ENCODE peak calls at places on chromosomes 12 and 14, in five cellular contexts. W, U, J, I and Z are unnamed samples.

GRCh38 chr12:113835913-113836312 is 130.2 kb downstream of the RBM19 start:
- DNase-seq in W (no peak), U (no peak), J (no peak), I (no peak), Z (no peak)

GRCh38 chr12:92987846-92988621 is 58.9 kb upstream of the EEA1 start:
- DNase-seq in W (no peak), U (no peak), J (no peak), I (no peak), Z (no peak)

GRCh38 chr12:79897617-79898016 is 37.3 kb downstream of the PPP1R12A start:
- DNase-seq in W (peak), U (no peak), J (peak), I (no peak), Z (no peak)

GRCh38 chr14:24037658-24038037 is 14.2 kb upstream of the CARMIL3 start:
- DNase-seq in W (no peak), U (no peak), J (no peak), I (no peak), Z (no peak)

GRCh38 chr12:127386723-127387122 is 880.2 kb upstream of the TMEM132C start:
- DNase-seq in W (no peak), U (no peak), J (no peak), I (no peak), Z (no peak)

GRCh38 chr12:120762093-120762492 is 36.5 kb downstream of the ACADS start:
- DNase-seq in W (peak), U (no peak), J (no peak), I (no peak), Z (no peak)

GRCh38 chr12:132812631-132813305 is 15.9 kb downstream of the GOLGA3 start:
- DNase-seq in W (peak), U (no peak), J (no peak), I (no peak), Z (no peak)

GRCh38 chr14:84064296-84064695 is 1465.6 kb upstream of the FLRT2 start:
- DNase-seq in W (no peak), U (no peak), J (no peak), I (no peak), Z (no peak)

GRCh38 chr12:52120951-52121847 is 41.7 kb downstream of the SMIM41 start:
- DNase-seq in W (peak), U (no peak), J (no peak), I (no peak), Z (no peak)

GRCh38 chr12:12983420-12984035 is 16.5 kb downstream of the HEBP1 start:
- DNase-seq in W (peak), U (no peak), J (peak), I (peak), Z (peak)

GRCh38 chr12:45914090-45914489 is 76.3 kb downstream of the SCAF11 start:
- DNase-seq in W (peak), U (no peak), J (peak), I (no peak), Z (no peak)

GRCh38 chr14:93171366-93171765 is 13.3 kb downstream of the MOAP1 start:
- DNase-seq in W (no peak), U (no peak), J (no peak), I (no peak), Z (no peak)

GRCh38 chr12:1281683-1282366 is 290.8 kb downstream of the ERC1 start:
- DNase-seq in W (peak), U (no peak), J (no peak), I (no peak), Z (no peak)

GRCh38 chr12:93989913-93990312 is 158.5 kb upstream of the PLXNC1 start:
- DNase-seq in W (no peak), U (no peak), J (no peak), I (peak), Z (no peak)

GRCh38 chr14:34785223-34786006 is 71.0 kb upstream of the CFL2 start:
- DNase-seq in W (no peak), U (no peak), J (no peak), I (no peak), Z (no peak)

GRCh38 chr12:109296431-109296830 is 12.7 kb downstream of the FOXN4 start:
- DNase-seq in W (no peak), U (no peak), J (no peak), I (no peak), Z (no peak)

GRCh38 chr12:49804821-49805220 is 23.4 kb downstream of the NCKAP5L start:
- DNase-seq in W (no peak), U (no peak), J (no peak), I (no peak), Z (no peak)

GRCh38 chr14:84323963-84324362 is 1206.0 kb upstream of the FLRT2 start:
- DNase-seq in W (peak), U (no peak), J (peak), I (no peak), Z (no peak)

GRCh38 chr14:20606190-20606901 is 15.2 kb upstream of the RNASE12 start:
- DNase-seq in W (no peak), U (no peak), J (peak), I (peak), Z (no peak)

GRCh38 chr12:25740617-25741016 is 187.5 kb upstream of the LMNTD1 start:
- DNase-seq in W (no peak), U (no peak), J (no peak), I (no peak), Z (no peak)

GRCh38 chr14:72652179-72652578 is 241.7 kb downstream of the DPF3 start:
- DNase-seq in W (peak), U (no peak), J (no peak), I (no peak), Z (no peak)

GRCh38 chr14:68970096-68970612 is 8.9 kb downstream of the ACTN1 start:
- DNase-seq in W (no peak), U (peak), J (no peak), I (no peak), Z (no peak)

GRCh38 chr14:24403294-24404013 is 4.7 kb downstream of the NYNRIN start:
- DNase-seq in W (peak), U (no peak), J (no peak), I (no peak), Z (no peak)

GRCh38 chr14:101197595-101198397 is 294.3 kb upstream of the RTL1 start:
- DNase-seq in W (no peak), U (no peak), J (no peak), I (no peak), Z (no peak)

GRCh38 chr14:64654072-64654899 is 49.9 kb upstream of the PLEKHG3 start:
- DNase-seq in W (peak), U (no peak), J (peak), I (peak), Z (no peak)

GRCh38 chr12:52268212-52268611 is 6.2 kb upstream of the KRT86 start:
- DNase-seq in W (peak), U (no peak), J (peak), I (no peak), Z (no peak)